ENCODE peak calls at places on chromosome 12, in ten cellular contexts. N is prostate gland, S is HCT116, V is heart left ventricle, B is IMR-90, Q is ovary, R is K562, C is testis, P is breast epithelium, L is gastrocnemius medialis. T is an unnamed sample.

GRCh38 chr12:42426733-42427132 is 100.8 kb downstream of the PPHLN1 start:
- DNase-seq in N (no peak), S (peak; percentile 49), V (no peak), B (peak; percentile 72), Q (no peak), R (peak; percentile 54), C (no peak), P (no peak), L (no peak), T (no peak)

GRCh38 chr12:121490401-121491257 is 90.2 kb downstream of the KDM2B start:
- DNase-seq in N (no peak), S (no peak), V (no peak), B (no peak), Q (no peak), R (no peak), C (no peak), P (no peak), L (no peak), T (no peak)

GRCh38 chr12:51970904-51971646 is 19.6 kb downstream of the ACVR1B start:
- DNase-seq in N (no peak), S (no peak), V (no peak), B (peak; percentile 80), Q (no peak), R (peak; percentile 59), C (no peak), P (no peak), L (no peak), T (no peak)

GRCh38 chr12:133264173-133264572 is 28.5 kb upstream of the ANHX start:
- DNase-seq in N (no peak), S (no peak), V (no peak), B (no peak), Q (no peak), R (no peak), C (no peak), P (no peak), L (no peak), T (peak; percentile 66)

GRCh38 chr12:52019123-52019770 is 12.5 kb downstream of the TAMALIN start:
- DNase-seq in N (no peak), S (no peak), V (no peak), B (no peak), Q (no peak), R (no peak), C (no peak), P (no peak), L (no peak), T (no peak)

GRCh38 chr12:30437044-30437443 is 258.6 kb downstream of the IPO8 start:
- DNase-seq in N (peak; percentile 13), S (no peak), V (no peak), B (no peak), Q (no peak), R (no peak), C (no peak), P (no peak), L (no peak), T (no peak)

GRCh38 chr12:45214739-45215418 is 1.0 kb upstream of the ANO6 start:
- DNase-seq in N (no peak), S (no peak), V (no peak), B (peak; percentile 38), Q (peak; percentile 28), R (no peak), C (peak; percentile 39), P (no peak), L (no peak), T (no peak)

GRCh38 chr12:68403711-68404110 is 71.5 kb upstream of the MDM1 start:
- DNase-seq in N (no peak), S (no peak), V (no peak), B (no peak), Q (no peak), R (no peak), C (no peak), P (no peak), L (no peak), T (no peak)

GRCh38 chr12:53868516-53868986 is 70.1 kb upstream of the HOXC13 start:
- DNase-seq in N (no peak), S (no peak), V (no peak), B (no peak), Q (no peak), R (no peak), C (no peak), P (no peak), L (no peak), T (no peak)

GRCh38 chr12:3152013-3152412 is 74.8 kb downstream of the TSPAN9 start:
- DNase-seq in N (no peak), S (no peak), V (no peak), B (no peak), Q (no peak), R (no peak), C (no peak), P (no peak), L (no peak), T (no peak)

GRCh38 chr12:86256169-86256568 is at the start of gene MGAT4C:
- DNase-seq in N (no peak), S (no peak), V (no peak), B (no peak), Q (no peak), R (no peak), C (no peak), P (no peak), L (no peak), T (no peak)

GRCh38 chr12:11446372-11446771 is 51.0 kb upstream of the PRB2 start:
- DNase-seq in N (no peak), S (no peak), V (no peak), B (no peak), Q (no peak), R (no peak), C (no peak), P (no peak), L (no peak), T (no peak)

DNA sequence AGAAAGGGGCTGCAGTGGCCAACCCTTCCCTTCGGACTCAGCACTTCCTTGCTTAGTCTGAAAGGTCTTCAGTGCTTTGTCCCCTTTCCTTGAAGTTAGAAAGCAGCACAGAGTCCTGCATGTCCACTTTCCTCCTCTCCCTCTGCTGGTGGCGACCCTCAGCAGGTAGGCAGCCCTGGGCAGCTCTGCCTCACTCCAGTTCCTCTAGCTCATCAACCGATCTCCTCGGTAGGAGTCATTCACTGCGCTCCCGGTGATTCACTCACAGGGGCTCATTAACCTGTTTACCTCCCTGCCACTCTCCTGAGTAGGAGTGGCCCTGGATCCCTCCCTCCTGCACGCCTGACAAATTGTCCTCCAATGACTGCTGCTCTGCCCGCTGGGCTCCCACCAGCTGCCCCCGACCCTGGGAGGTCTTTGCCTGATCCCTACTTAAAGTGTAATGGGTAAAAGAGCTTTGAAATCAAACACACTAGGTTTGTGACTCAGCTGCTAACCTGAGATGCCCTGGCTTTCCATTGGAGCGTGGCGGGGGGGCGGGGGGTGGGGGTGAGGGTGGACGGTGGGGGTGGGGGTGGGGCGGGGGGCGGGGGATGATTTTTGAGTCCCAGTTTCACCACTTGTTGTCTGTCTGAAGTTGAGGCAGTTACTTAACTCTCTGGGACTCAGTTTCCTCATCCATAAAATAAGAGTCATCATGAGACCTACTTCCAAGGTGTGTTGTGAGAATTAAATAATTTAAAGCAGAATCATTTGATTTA is 4.2 kb downstream of the SCNN1A start:
- DNase-seq in N (peak; percentile 92), S (peak; percentile 95), V (no peak), B (peak; percentile 72), Q (no peak), R (peak; percentile 72), C (no peak), P (no peak), L (no peak), T (no peak)
- H3K4me3 ChIP-seq in N (peak overlapping the region; percentile 17), S (peak overlapping the region; percentile 20), V (no peak overlapping the region), B (no peak overlapping the region), Q (no peak overlapping the region), R (no peak overlapping the region), C (no peak overlapping the region), P (peak overlapping the region; percentile 65), L (no peak overlapping the region), T (no peak overlapping the region)

GRCh38 chr12:103930787-103931536 is 752 bp downstream of the HSP90B1 start:
- DNase-seq in N (peak; percentile 13), S (no peak), V (peak; percentile 59), B (peak; percentile 30), Q (peak; percentile 70), R (peak; percentile 72), C (peak; percentile 70), P (no peak), L (no peak), T (peak; percentile 92)
- H3K27ac ChIP-seq in N (peak overlapping the region; percentile 79), S (peak overlapping the region; percentile 68), V (peak overlapping the region; percentile 94), B (peak overlapping the region; percentile 79), Q (peak overlapping the region; percentile 96), R (peak overlapping the region; percentile 92), C (peak overlapping the region; percentile 69), P (peak overlapping the region; percentile 92), L (peak overlapping the region; percentile 92), T (peak overlapping the region; percentile 91)

GRCh38 chr12:124756151-124756550 is 107.5 kb downstream of the SCARB1 start:
- DNase-seq in N (no peak), S (no peak), V (no peak), B (no peak), Q (no peak), R (no peak), C (no peak), P (no peak), L (no peak), T (no peak)

GRCh38 chr12:124753993-124754392 is 109.7 kb downstream of the SCARB1 start:
- DNase-seq in N (no peak), S (no peak), V (no peak), B (no peak), Q (no peak), R (no peak), C (no peak), P (no peak), L (no peak), T (no peak)

GRCh38 chr12:124755801-124756148 is 107.9 kb downstream of the SCARB1 start:
- DNase-seq in N (no peak), S (no peak), V (no peak), B (no peak), Q (no peak), R (no peak), C (no peak), P (no peak), L (no peak), T (no peak)

GRCh38 chr12:124754491-124754890 is 109.2 kb downstream of the SCARB1 start:
- DNase-seq in N (no peak), S (no peak), V (no peak), B (no peak), Q (no peak), R (no peak), C (no peak), P (no peak), L (no peak), T (no peak)

GRCh38 chr12:124754949-124755800 is 108.5 kb downstream of the SCARB1 start:
- DNase-seq in N (peak; percentile 72), S (no peak), V (peak; percentile 94), B (peak; percentile 67), Q (peak; percentile 89), R (no peak), C (peak; percentile 88), P (peak; percentile 60), L (peak; percentile 91), T (peak; percentile 98)
- TF ChIP-seq POLR2A in N (no peak), S (no peak), V (peak; percentile 16), B (no peak), Q (no peak), R (no peak), C (no peak), P (no peak), L (peak; percentile 33), T (no peak)

DNA sequence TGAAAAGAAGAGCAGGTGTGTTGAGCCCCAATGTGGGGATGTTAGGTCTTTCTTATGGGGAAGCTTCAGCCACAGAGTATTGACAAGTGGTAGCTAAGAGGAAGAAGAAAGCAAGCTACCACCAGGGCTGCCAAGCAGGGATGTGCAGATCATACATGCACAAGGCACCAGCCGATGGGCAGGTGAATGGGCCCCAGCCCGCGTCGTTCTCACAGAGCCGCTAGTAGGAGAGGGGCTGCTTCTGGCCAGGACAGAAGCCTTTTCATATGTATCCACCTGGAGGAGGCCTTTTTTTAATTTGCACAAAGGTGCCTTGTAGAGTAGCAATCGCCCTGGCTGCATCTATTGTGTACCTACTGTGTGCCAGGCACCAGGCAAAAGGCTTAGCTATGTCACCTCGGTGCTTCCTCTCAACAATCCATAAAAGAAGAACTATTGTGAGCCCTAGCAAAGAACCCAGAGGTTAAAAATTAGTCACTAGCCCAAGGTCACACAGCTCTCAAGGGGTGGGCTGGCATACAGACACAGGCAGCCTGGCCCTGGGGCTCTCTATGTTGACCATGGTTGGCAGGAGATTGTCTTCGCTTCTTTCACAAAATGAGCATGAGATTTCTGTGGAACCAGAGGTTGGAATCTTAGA is 8.2 kb downstream of the NUAK1 start:
- DNase-seq in N (no peak), S (no peak), V (no peak), B (no peak), Q (no peak), R (no peak), C (no peak), P (no peak), L (no peak), T (no peak)
- H3K4me3 ChIP-seq in N (no peak overlapping the region), S (no peak overlapping the region), V (no peak overlapping the region), B (no peak overlapping the region), Q (no peak overlapping the region), R (no peak overlapping the region), C (no peak overlapping the region), P (no peak overlapping the region), L (no peak overlapping the region), T (no peak overlapping the region)